ENCODE peak calls at places on chromosomes 7 and 10, in six cellular contexts. G, K, J, A, E and U are unnamed samples.

GRCh38 chr10:1434202-1434601 is 303.1 kb downstream of the ADARB2 start:
- DNase-seq in J (no peak), E (no peak), A (no peak), K (no peak), G (no peak), U (no peak)

GRCh38 chr10:28169525-28169924 is 133.3 kb downstream of the MPP7 start:
- DNase-seq in A (no peak), G (no peak), K (no peak), E (no peak), J (no peak), U (no peak)

GRCh38 chr10:26857991-26858706 is 2.6 kb downstream of the ABI1 start:
- DNase-seq in J (peak), G (no peak), E (peak), A (no peak), K (peak), U (peak)

GRCh38 chr7:106460792-106461254 is 176.0 kb upstream of the NAMPT start:
- DNase-seq in E (no peak), A (no peak), G (no peak), J (no peak), K (peak), U (no peak)

GRCh38 chr10:114345701-114346100 is 58.6 kb downstream of the AFAP1L2 start:
- DNase-seq in K (no peak), E (no peak), A (no peak), G (no peak), J (no peak), U (no peak)

GRCh38 chr7:129225931-129226572 is 1.2 kb downstream of the AHCYL2 start:
- DNase-seq in A (no peak), E (peak), K (no peak), J (peak), G (no peak), U (peak)

GRCh38 chr7:34133356-34133982 is 228.1 kb downstream of the BMPER start:
- DNase-seq in K (peak), A (no peak), J (peak), E (peak), G (no peak), U (peak)

GRCh38 chr7:110612680-110613079 is 478.2 kb upstream of the LRRN3 start:
- DNase-seq in A (no peak), G (no peak), E (no peak), K (no peak), J (no peak), U (no peak)

GRCh38 chr10:15083674-15084501 is 4.7 kb downstream of the ACBD7 start:
- DNase-seq in A (no peak), E (no peak), K (no peak), J (no peak), G (no peak), U (no peak)

GRCh38 chr7:7581531-7582179 is 15.0 kb downstream of the MIOS start:
- DNase-seq in K (no peak), A (no peak), E (no peak), G (no peak), J (no peak), U (no peak)

DNA sequence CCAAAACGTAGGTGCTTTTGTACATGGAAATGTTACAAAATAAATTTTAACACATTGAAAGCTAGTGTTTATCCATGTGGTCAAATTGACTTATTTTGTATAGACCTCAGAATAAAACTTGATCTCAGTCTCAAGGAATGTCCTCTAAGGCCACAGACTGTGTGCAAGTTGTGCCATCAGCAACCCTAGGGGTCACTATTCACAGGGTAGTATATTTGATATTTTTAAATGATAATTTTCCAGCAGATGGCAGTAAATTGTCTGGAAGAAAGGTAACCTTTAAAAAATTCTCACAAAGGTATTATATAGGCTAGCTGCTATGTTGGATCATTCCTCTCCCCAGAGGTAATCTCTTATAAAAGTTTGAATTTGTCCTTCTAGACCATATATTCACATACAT is 12.9 kb upstream of the SNX10 start:
- DNase-seq in J (peak), E (no peak), A (no peak), K (peak), G (no peak), U (peak)
- TF ChIP-seq CTCF in J (peak), E (no peak), A (no peak), K (peak), G (peak), U (peak)

GRCh38 chr7:87047-87446 is 105.3 kb upstream of the FAM20C start:
- DNase-seq in G (no peak), E (no peak), A (no peak), K (peak), J (no peak), U (no peak)

GRCh38 chr7:87671-88070 is 104.7 kb upstream of the FAM20C start:
- DNase-seq in E (no peak), G (no peak), K (no peak), A (no peak), J (no peak), U (no peak)

GRCh38 chr7:86629-87028 is 105.7 kb upstream of the FAM20C start:
- DNase-seq in K (no peak), E (no peak), A (no peak), G (no peak), J (no peak), U (no peak)

GRCh38 chr7:88927-89921 is 103.1 kb upstream of the FAM20C start:
- DNase-seq in A (no peak), J (peak), K (peak), E (peak), G (peak), U (peak)

DNA sequence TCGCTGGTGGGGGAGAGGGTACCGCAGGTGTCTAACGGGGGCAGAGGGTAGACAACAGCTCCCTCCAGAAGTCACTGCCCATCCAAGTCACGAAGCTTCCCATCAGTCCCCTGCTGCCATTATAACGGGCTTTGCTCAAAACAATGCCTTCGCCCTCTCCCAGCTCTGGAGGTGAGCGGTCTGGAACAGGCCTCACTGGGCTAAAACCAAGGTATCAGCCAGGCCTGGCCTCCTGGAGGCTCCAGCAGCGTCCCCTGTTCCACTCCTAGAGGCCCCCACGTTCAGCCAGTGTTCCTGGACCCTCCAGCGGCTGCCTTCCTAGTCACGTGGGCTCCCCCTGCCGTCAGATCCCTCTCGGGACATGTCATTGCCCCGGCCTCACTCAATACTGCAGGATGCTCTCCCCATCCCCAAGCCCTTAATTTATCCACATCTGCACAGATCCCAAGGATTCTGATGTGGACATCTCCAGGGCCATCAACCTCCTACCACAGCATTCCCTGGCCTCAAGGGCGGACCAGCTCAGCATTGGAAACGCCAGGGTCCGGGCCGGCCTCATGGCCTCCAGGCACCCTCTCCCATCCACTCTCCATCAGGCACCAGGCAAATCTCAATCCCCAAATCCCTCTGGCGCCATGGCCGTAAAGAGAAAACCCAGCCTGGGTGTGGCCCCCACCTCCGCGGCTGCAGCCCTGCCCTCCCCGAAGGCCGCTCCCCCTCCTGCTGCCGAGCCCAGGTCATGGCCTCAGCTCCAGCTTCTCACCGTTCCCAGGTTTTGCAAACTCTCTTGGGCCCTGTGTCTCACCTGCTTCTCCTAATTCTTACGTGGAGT is 104.1 kb upstream of the FAM20C start:
- DNase-seq in G (no peak), A (no peak), E (no peak), K (no peak), J (no peak), U (no peak)
- H3K4me3 ChIP-seq in G (no peak), A (no peak), E (no peak), K (no peak), J (no peak), U (no peak)

GRCh38 chr10:77965294-77965693 is 38.7 kb upstream of the DLG5 start:
- DNase-seq in E (peak), K (peak), A (no peak), G (no peak), J (peak), U (peak)
- TF ChIP-seq CTCF in E (peak), K (no peak), A (no peak), G (no peak), J (no peak), U (peak)

GRCh38 chr7:1662101-1662500 is 8.0 kb upstream of the ELFN1 start:
- DNase-seq in G (peak), K (no peak), E (no peak), J (no peak), A (no peak), U (no peak)

GRCh38 chr7:1661461-1661860 is 8.6 kb upstream of the ELFN1 start:
- DNase-seq in G (no peak), J (no peak), A (no peak), K (no peak), E (peak), U (no peak)

GRCh38 chr7:1662767-1663166 is 7.3 kb upstream of the ELFN1 start:
- DNase-seq in A (no peak), J (no peak), E (no peak), G (peak), K (no peak), U (no peak)

GRCh38 chr7:1663243-1663642 is 6.8 kb upstream of the ELFN1 start:
- DNase-seq in J (no peak), A (no peak), G (peak), E (no peak), K (no peak), U (no peak)

DNA sequence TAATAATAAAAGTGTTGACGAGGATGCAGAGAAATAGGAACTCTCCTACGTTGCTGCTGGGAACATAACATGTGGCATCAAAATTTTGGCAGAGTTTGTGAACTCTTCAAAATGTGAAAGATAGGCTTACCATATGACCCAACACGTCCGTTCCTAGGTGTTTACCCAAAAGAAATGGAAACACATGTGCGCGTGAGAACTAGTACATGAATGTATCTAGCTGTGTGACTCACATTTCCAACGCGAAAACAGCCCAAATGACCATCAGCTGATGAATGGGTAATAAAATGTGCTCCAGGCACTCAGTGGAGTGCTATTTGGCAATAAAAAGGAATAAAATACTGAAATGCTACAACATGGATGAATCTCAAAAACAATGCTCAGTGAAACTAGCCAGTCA is 10.4 kb upstream of the ELFN1 start:
- DNase-seq in J (peak), K (no peak), A (no peak), E (peak), G (no peak), U (peak)
- H3K4me3 ChIP-seq in J (no peak), K (no peak), A (no peak), E (no peak), G (no peak), U (no peak)